ENCODE peak calls at places on chromosomes 13 and 19, in nine cellular contexts. B is NCI-H774; I is NCI-H2171; L is effector memory CD8-positive, alpha-beta T cell; M is neuronal stem cell; K is stomach; P is PC-9; Z is C1 segment of cervical spinal cord; R is CD4-positive, alpha-beta memory T cell. V is an unnamed sample.

GRCh38 chr19:18421371-18421959 is 2.3 kb downstream of the SSBP4 start:
- DNase-seq in B (no peak), I (no peak), L (no peak), M (no peak), K (no peak), P (no peak), Z (no peak), R (no peak), V (no peak)

GRCh38 chr13:110067355-110068175 is 239.4 kb downstream of the COL4A1 start:
- DNase-seq in B (no peak), I (no peak), L (no peak), M (no peak), K (no peak), P (no peak), Z (no peak), R (no peak), V (no peak)

GRCh38 chr13:40172149-40172591 is 494.3 kb downstream of the FOXO1 start:
- DNase-seq in B (no peak), I (no peak), L (no peak), M (no peak), K (no peak), P (no peak), Z (no peak), R (no peak), V (no peak)

GRCh38 chr19:32692727-32693061 is 1.1 kb downstream of the NUDT19 start:
- DNase-seq in B (no peak), I (no peak), L (no peak), M (no peak), K (no peak), P (no peak), Z (no peak), R (no peak), V (no peak)

GRCh38 chr13:74132768-74133656 is 1.2 kb downstream of the KLF12 start:
- DNase-seq in B (no peak), I (peak; percentile 7), L (peak; percentile 31), M (peak; percentile 24), K (peak; percentile 36), P (no peak), Z (peak; percentile 62), R (peak; percentile 61), V (peak; percentile 72)

GRCh38 chr13:102267191-102267590 is 134.7 kb downstream of the FGF14 start:
- DNase-seq in B (no peak), I (no peak), L (no peak), M (no peak), K (no peak), P (no peak), Z (no peak), R (no peak), V (no peak)

GRCh38 chr19:6109947-6110346 is 353 bp downstream of the RFX2 start:
- DNase-seq in B (no peak), I (no peak), L (no peak), M (no peak), K (no peak), P (no peak), Z (no peak), R (no peak), V (no peak)

GRCh38 chr19:49336482-49337266 is 1.5 kb downstream of the CD37 start:
- DNase-seq in B (no peak), I (no peak), L (no peak), M (no peak), K (no peak), P (no peak), Z (no peak), R (no peak), V (no peak)

GRCh38 chr13:114148521-114148855 is 16.1 kb upstream of the RASA3 start:
- DNase-seq in B (peak; percentile 94), I (no peak), L (peak; percentile 84), M (no peak), K (peak; percentile 51), P (no peak), Z (no peak), R (peak; percentile 98), V (no peak)

GRCh38 chr19:919157-920050 is 2.3 kb downstream of the KISS1R start:
- DNase-seq in B (peak; percentile 61), I (peak; percentile 77), L (no peak), M (no peak), K (no peak), P (no peak), Z (no peak), R (peak; percentile 53), V (no peak)

GRCh38 chr19:38736413-38737280 is 7.6 kb downstream of the CAPN12 start:
- DNase-seq in B (peak; percentile 46), I (peak; percentile 65), L (no peak), M (no peak), K (peak; percentile 83), P (no peak), Z (no peak), R (peak; percentile 54), V (peak; percentile 70)

GRCh38 chr19:9674669-9675357 is at the start of gene ZNF562:
- DNase-seq in B (peak; percentile 83), I (peak; percentile 79), L (peak; percentile 73), M (peak; percentile 86), K (peak; percentile 88), P (peak; percentile 86), Z (peak; percentile 89), R (peak; percentile 80), V (peak; percentile 81)

GRCh38 chr19:20276011-20276738 is 109.2 kb downstream of the ZNF486 start:
- DNase-seq in B (no peak), I (no peak), L (no peak), M (no peak), K (no peak), P (no peak), Z (no peak), R (no peak), V (no peak)

GRCh38 chr13:36207672-36208071 is 6.7 kb downstream of the SOHLH2 start:
- DNase-seq in B (no peak), I (no peak), L (no peak), M (no peak), K (no peak), P (no peak), Z (no peak), R (no peak), V (no peak)

V was measured in type B pancreatic cell.